ENCODE peak calls at places on chromosomes 4 and X, in four cellular contexts. H is ovary, M is osteocyte, C is astrocyte of the spinal cord. L is an unnamed sample.

GRCh38 chrX:72100051-72100755 is 31.5 kb downstream of the RTL5 start:
- DNase-seq in H (no peak), M (no peak), C (no peak), L (no peak)

GRCh38 chr4:142452132-142452855 is 393.8 kb downstream of the INPP4B start:
- DNase-seq in H (no peak), M (no peak), C (no peak), L (no peak)

GRCh38 chr4:152784490-152785195 is 4.9 kb downstream of the ARFIP1 start:
- DNase-seq in H (no peak), M (no peak), C (peak), L (peak)

GRCh38 chr4:122963222-122963621 is 40.8 kb upstream of the NUDT6 start:
- DNase-seq in H (no peak), M (no peak), C (peak), L (no peak)

GRCh38 chr4:52957791-52958190 is 95.7 kb downstream of the RASL11B start:
- DNase-seq in H (no peak), M (no peak), C (peak), L (no peak)

GRCh38 chr4:168604496-168605373 is 107.9 kb downstream of the PALLD start:
- DNase-seq in H (no peak), M (no peak), C (peak), L (no peak)

GRCh38 chrX:19017271-19017670 is 33.4 kb upstream of the PHKA2 start:
- DNase-seq in H (no peak), M (no peak), C (no peak), L (peak)

GRCh38 chrX:5528057-5528456 is 700.6 kb downstream of the NLGN4X start:
- DNase-seq in H (no peak), M (no peak), C (no peak), L (no peak)

GRCh38 chr4:118968006-118968405 is 79.4 kb downstream of the SYNPO2 start:
- DNase-seq in H (peak), M (peak), C (peak), L (peak)

GRCh38 chr4:8203817-8204216 is 4.7 kb downstream of the SH3TC1 start:
- DNase-seq in H (no peak), M (no peak), C (no peak), L (no peak)

GRCh38 chr4:105451346-105451745 is 22.5 kb downstream of the PPA2 start:
- DNase-seq in H (no peak), M (no peak), C (no peak), L (no peak)

GRCh38 chrX:153819398-153820083 is 10.8 kb downstream of the PDZD4 start:
- DNase-seq in H (no peak), M (no peak), C (no peak), L (no peak)

GRCh38 chrX:9532349-9532748 is 67.5 kb downstream of the TBL1X start:
- DNase-seq in H (peak), M (no peak), C (peak), L (no peak)

GRCh38 chrX:28966335-28966734 is 379.1 kb downstream of the IL1RAPL1 start:
- DNase-seq in H (no peak), M (no peak), C (peak), L (no peak)

GRCh38 chrX:138006176-138006575 is 440.2 kb downstream of the ZIC3 start:
- DNase-seq in H (no peak), M (no peak), C (no peak), L (no peak)

L was measured in OCI-LY7.